ENCODE peak calls at places on chromosome 19, in four cellular contexts. D is HepG2, U is HCT116, B is GM12878. O is an unnamed sample.
A peak's percentile ranks its signal among the peaks of the same experiment; 100 is the strongest.

GRCh38 chr19:43711751-43712355 is 4.0 kb upstream of the IRGC start:
- DNase-seq in D (no peak), U (no peak), B (no peak), O (no peak)

GRCh38 chr19:53772943-53773342 is 51.2 kb downstream of the NLRP12 start:
- DNase-seq in D (peak; percentile 67), U (peak; percentile 61), B (no peak), O (peak; percentile 42)

GRCh38 chr19:18859676-18860301 is 28.0 kb downstream of the UPF1 start:
- DNase-seq in D (no peak), U (no peak), B (no peak), O (no peak)

GRCh38 chr19:17944301-17944700 is 11.5 kb downstream of the CCDC124 start:
- DNase-seq in D (no peak), U (no peak), B (no peak), O (no peak)

GRCh38 chr19:44055870-44056269 is 4.0 kb downstream of the ZNF223 start:
- DNase-seq in D (no peak), U (no peak), B (no peak), O (no peak)

GRCh38 chr19:50669319-50670101 is 20.3 kb downstream of the C19orf81 start:
- DNase-seq in D (no peak), U (no peak), B (no peak), O (no peak)

GRCh38 chr19:41195675-41196497 is 2.9 kb downstream of the CYP2S1 start:
- DNase-seq in D (no peak), U (no peak), B (no peak), O (no peak)

GRCh38 chr19:39162441-39163043 is 34.2 kb upstream of the NCCRP1 start:
- DNase-seq in D (no peak), U (no peak), B (no peak), O (no peak)

GRCh38 chr19:42433503-42434260 is 6.5 kb upstream of the LIPE start:
- DNase-seq in D (peak; percentile 95), U (no peak), B (no peak), O (no peak)
- H3K4me1 ChIP-seq in D (peaks cover 54% of the 10 kb centered on the region), U (peaks cover 6% of the 10 kb centered on the region), B (no peaks in the 10 kb centered on the region), O (no peaks in the 10 kb centered on the region)

GRCh38 chr19:858868-859843 is at the start of gene CFD:
- DNase-seq in D (no peak), U (no peak), B (no peak), O (no peak)

GRCh38 chr19:862529-863304 is 3.3 kb downstream of the CFD start:
- DNase-seq in D (no peak), U (no peak), B (peak; percentile 12), O (peak; percentile 39)

GRCh38 chr19:861099-861755 is 1.8 kb downstream of the CFD start:
- DNase-seq in D (no peak), U (no peak), B (no peak), O (no peak)

GRCh38 chr19:861756-862528 is 2.5 kb downstream of the CFD start:
- DNase-seq in D (peak; percentile 41), U (peak; percentile 63), B (no peak), O (peak; percentile 77)

DNA sequence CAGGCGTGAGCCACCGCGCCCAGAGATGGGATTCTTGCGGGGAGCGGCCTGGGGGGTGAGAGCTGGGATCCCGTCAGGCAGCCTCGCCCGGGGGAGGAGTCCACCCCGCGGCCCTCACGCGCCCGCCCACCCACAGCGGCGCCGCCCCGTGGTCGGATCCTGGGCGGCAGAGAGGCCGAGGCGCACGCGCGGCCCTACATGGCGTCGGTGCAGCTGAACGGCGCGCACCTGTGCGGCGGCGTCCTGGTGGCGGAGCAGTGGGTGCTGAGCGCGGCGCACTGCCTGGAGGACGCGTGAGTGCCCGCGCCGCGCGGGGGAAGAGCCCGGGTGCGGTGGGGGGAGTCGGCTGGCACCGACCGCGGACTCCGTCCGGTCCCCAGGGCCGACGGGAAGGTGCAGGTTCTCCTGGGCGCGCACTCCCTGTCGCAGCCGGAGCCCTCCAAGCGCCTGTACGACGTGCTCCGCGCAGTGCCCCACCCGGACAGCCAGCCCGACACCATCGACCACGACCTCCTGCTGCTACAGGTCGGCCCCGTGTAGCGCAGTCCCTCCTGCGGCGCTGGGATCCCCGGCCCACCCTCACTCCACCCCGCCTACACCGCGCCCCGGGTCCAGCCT is 1.1 kb downstream of the CFD start:
- DNase-seq in D (peak; percentile 53), U (peak; percentile 73), B (no peak), O (no peak)
- TF ChIP-seq ZNF274 in D (no peak), U (no peak), B (no peak), O (no peak)

DNA sequence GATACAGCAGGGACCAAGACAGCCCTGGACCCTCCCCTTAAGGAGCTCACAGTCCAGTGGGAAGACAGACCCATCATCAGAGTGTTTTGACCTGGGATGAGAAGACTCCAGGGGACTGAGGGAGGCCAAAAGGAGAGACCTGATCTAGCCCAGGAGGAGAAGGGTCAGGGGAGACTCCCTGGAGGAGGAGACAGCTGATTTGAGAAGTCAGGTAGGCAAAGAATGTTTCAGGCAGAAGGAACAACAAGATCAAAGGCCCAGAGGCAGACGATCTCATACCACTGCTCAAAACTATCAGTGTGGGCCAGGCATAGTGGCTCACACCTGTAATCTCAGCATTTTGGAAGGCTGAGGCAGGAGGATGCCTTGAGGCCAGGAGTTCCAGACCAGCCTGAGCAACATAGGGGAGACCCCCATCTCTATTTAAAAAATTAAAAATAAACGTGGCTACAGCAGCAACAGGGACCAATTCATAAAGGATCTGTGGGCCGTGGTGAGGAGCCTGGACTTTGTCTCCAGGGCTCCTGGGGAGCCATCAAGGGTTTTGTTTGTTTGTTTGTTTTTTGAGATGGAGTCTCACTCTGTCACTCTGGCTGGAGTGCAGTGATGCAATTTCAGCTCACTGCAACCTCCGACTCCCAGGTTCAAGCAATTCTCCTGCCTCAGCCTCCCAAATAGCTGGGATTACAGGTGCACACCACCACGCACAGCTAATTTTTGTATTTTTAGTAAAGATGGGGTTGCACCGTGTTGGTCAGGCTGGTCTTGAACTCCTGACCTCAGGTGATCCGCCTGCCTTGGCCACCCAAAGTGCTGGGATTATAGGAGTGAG is 2.2 kb upstream of the COX6B1 start:
- DNase-seq in D (no peak), U (no peak), B (no peak), O (no peak)
- H3K4me1 ChIP-seq in D (peaks cover 63% of the 10 kb centered on the region), U (peaks cover 14% of the 10 kb centered on the region), B (peaks cover 30% of the 10 kb centered on the region), O (peaks cover 9% of the 10 kb centered on the region)

GRCh38 chr19:1864480-1865171 is 1.2 kb upstream of the KLF16 start:
- DNase-seq in D (peak; percentile 66), U (no peak), B (no peak), O (no peak)
- TF ChIP-seq ZNF274 in D (peak; percentile 40), U (no peak), B (no peak), O (no peak)

DNA sequence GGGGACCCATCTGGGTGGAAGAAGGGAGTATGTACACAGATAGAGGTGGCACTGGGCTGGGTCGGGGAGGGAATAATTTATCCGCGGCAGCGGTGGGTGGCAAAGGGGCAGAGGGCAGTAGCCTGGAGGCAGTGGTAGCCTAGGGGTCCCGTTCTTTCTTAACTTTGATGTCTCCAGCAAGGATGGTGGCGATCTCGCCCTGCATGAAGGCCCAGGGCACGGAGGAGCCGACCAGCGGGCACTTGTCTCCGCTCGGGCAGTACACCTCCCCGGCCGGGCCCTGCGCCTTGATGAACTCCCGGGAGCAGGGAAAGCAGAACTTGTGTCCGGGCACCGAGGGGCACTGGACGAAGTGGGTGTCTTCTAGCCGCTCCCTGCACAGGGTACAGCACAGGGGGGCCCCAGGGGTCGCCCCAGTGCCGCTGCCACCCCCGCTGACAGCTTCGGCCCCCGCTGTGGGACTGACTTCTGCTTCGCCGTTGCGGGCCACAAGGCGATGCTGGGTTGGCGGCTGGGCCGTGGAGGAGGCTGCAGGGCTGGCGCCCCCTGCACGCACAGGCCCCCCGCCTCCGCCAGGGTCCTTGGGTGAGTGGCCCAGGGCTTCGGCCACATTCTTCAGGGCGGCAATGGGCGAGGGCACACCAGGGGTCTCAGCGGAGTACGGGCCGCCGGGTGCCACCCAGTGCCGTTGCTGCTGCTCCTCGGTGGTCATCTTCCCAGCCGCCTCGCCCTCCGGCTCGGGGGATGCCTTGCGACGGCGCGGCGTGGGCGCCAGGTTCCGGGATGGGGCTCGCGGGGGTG is 1.9 kb downstream of the IRF2BP1 start:
- DNase-seq in D (no peak), U (no peak), B (no peak), O (no peak)
- H3K4me1 ChIP-seq in D (peaks cover 54% of the 10 kb centered on the region), U (peaks cover 21% of the 10 kb centered on the region), B (peaks cover 26% of the 10 kb centered on the region), O (peaks cover 16% of the 10 kb centered on the region)

GRCh38 chr19:28493881-28494280 is 719.1 kb downstream of the UQCRFS1 start:
- DNase-seq in D (no peak), U (no peak), B (no peak), O (peak; percentile 63)

GRCh38 chr19:28492616-28493015 is 720.3 kb downstream of the UQCRFS1 start:
- DNase-seq in D (no peak), U (no peak), B (no peak), O (no peak)

GRCh38 chr19:28497137-28497536 is 715.8 kb downstream of the UQCRFS1 start:
- DNase-seq in D (no peak), U (no peak), B (no peak), O (no peak)

GRCh38 chr19:28494466-28494865 is 718.5 kb downstream of the UQCRFS1 start:
- DNase-seq in D (no peak), U (no peak), B (no peak), O (peak; percentile 28)

GRCh38 chr19:28495046-28495445 is 717.9 kb downstream of the UQCRFS1 start:
- DNase-seq in D (no peak), U (no peak), B (no peak), O (no peak)
- TF ChIP-seq ZNF274 in D (no peak), U (no peak), B (no peak), O (no peak)

DNA sequence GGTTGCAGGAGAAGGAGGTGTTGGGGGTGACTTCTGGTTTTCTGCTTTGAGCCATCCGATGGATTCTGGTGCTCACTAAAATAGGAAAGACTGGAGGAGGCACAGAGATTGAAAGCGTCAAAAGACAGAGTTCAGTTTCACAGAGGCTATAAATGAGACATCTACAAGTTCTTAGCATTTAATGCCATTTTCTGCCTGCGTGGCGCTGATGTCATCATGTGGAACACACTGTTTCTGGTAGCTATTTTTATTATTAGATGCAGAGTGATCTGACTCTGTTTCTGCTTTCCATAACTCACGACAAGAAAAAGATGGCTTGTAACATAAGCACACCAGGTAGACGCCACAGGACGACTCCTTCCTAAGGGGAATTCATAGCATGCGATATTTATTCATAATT is 3.3 kb upstream of the SLC39A3 start:
- DNase-seq in D (no peak), U (no peak), B (no peak), O (no peak)
- H3K4me1 ChIP-seq in D (peaks cover 7% of the 10 kb centered on the region), U (no peaks in the 10 kb centered on the region), B (peaks cover 8% of the 10 kb centered on the region), O (peaks cover 2% of the 10 kb centered on the region)

GRCh38 chr19:9909251-9909650 is 27.1 kb downstream of the OLFM2 start:
- DNase-seq in D (no peak), U (no peak), B (no peak), O (no peak)

GRCh38 chr19:9910625-9911024 is 25.7 kb downstream of the OLFM2 start:
- DNase-seq in D (no peak), U (no peak), B (no peak), O (no peak)

GRCh38 chr19:9911524-9911923 is 24.8 kb downstream of the OLFM2 start:
- DNase-seq in D (no peak), U (no peak), B (no peak), O (no peak)

GRCh38 chr19:9903341-9903740 is 33.0 kb downstream of the OLFM2 start:
- DNase-seq in D (no peak), U (no peak), B (no peak), O (no peak)

DNA sequence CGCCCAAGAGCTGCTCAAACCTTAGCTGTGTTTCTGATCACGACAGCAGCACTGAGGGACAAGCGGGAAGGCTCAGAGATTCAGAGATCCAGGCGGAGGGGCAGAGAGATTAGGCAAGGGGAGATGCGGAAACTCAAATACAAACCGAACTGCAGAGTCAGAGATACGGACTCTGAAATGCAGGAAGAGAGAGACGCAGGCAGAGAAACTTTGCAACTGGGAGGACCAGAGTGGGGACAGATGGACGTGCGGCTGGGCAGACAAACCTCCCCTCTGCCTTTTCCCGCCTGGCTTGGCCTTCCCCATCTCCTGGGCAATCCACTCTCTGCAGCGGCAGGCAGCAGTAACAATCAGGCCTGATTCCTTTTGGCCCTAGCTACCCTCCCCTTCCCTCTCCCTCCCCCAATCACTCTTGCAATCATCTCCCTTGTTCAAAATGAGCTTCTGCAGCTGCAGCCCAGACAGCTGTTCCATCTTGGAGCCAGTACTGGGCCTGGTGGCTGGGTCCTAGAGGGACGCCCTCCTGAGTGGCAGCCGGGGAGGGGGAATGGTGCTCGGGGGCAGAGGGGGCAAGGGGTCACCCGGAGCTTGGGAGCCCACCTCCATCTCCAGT is 29.7 kb downstream of the OLFM2 start:
- DNase-seq in D (no peak), U (no peak), B (no peak), O (no peak)
- TF ChIP-seq ZNF274 in D (no peak), U (no peak), B (no peak), O (no peak)

O was measured in NT2/D1.